ENCODE peak calls at places on chromosome 13, in five cellular contexts. O, N, Q, X and A are unnamed samples.

GRCh38 chr13:64633948-64634347 is 2596.2 kb downstream of the PCDH9 start:
- DNase-seq in X (no peak), Q (no peak), O (no peak), N (no peak), A (no peak)

GRCh38 chr13:59914556-59914955 is 249.2 kb downstream of the DIAPH3 start:
- DNase-seq in X (no peak), Q (no peak), N (no peak), O (peak), A (no peak)

GRCh38 chr13:110771194-110771593 is 57.7 kb downstream of the ING1 start:
- DNase-seq in N (no peak), Q (no peak), O (peak), X (no peak), A (peak)

GRCh38 chr13:76438050-76438449 is 448.2 kb downstream of the KCTD12 start:
- DNase-seq in Q (no peak), X (no peak), N (no peak), O (no peak), A (no peak)

GRCh38 chr13:113645329-113645728 is 12.7 kb downstream of the ATP4B start:
- DNase-seq in Q (no peak), X (peak), N (no peak), O (no peak), A (no peak)

GRCh38 chr13:40672310-40673060 is 6.0 kb upstream of the FOXO1 start:
- DNase-seq in O (peak), Q (peak), X (no peak), N (no peak), A (no peak)

GRCh38 chr13:33717775-33718174 is 100.2 kb upstream of the RFC3 start:
- DNase-seq in Q (no peak), N (no peak), X (no peak), O (no peak), A (no peak)

GRCh38 chr13:103883698-103884097 is 817.5 kb upstream of the SLC10A2 start:
- DNase-seq in X (no peak), N (no peak), Q (no peak), O (no peak), A (no peak)

GRCh38 chr13:105395041-105395440 is 1140.4 kb downstream of the EFNB2 start:
- DNase-seq in Q (no peak), O (no peak), X (no peak), N (no peak), A (no peak)

GRCh38 chr13:68009546-68009945 is 779.4 kb upstream of the PCDH9 start:
- DNase-seq in X (no peak), N (no peak), O (no peak), Q (no peak), A (no peak)

GRCh38 chr13:20230913-20231838 is 943 bp downstream of the GJB6 start:
- DNase-seq in O (no peak), N (no peak), X (no peak), Q (no peak), A (no peak)

GRCh38 chr13:70098669-70099068 is 9.0 kb upstream of the ATXN8OS start:
- DNase-seq in X (no peak), Q (no peak), O (no peak), N (no peak), A (no peak)

GRCh38 chr13:114227528-114227927 is 7.2 kb upstream of the CDC16 start:
- DNase-seq in N (no peak), X (no peak), Q (no peak), O (no peak), A (no peak)

GRCh38 chr13:41317243-41317642 is 6.2 kb downstream of the NAA16 start:
- DNase-seq in Q (no peak), N (no peak), X (no peak), O (no peak), A (no peak)

GRCh38 chr13:113861433-113862030 is 2.3 kb downstream of the GAS6 start:
- DNase-seq in X (no peak), N (no peak), Q (no peak), O (no peak), A (no peak)

GRCh38 chr13:51958217-51958547 is 53.1 kb downstream of the ATP7B start:
- DNase-seq in O (no peak), X (peak), Q (no peak), N (no peak), A (no peak)

GRCh38 chr13:88979465-88980180 is 1308.5 kb downstream of the SLITRK5 start:
- DNase-seq in X (no peak), O (no peak), N (no peak), Q (no peak), A (no peak)

GRCh38 chr13:113083402-113084061 is 22.1 kb upstream of the F7 start:
- DNase-seq in Q (no peak), X (no peak), N (no peak), O (peak), A (no peak)

GRCh38 chr13:77523386-77523785 is 12.1 kb upstream of the SCEL start:
- DNase-seq in Q (no peak), N (no peak), X (no peak), O (no peak), A (no peak)

GRCh38 chr13:114200673-114201005 is 21.6 kb downstream of the CFAP97D2 start:
- DNase-seq in X (no peak), N (no peak), Q (no peak), O (no peak), A (no peak)

GRCh38 chr13:113852536-113853517 is 11.0 kb downstream of the GAS6 start:
- DNase-seq in Q (no peak), O (no peak), X (no peak), N (peak), A (no peak)

GRCh38 chr13:97257800-97258799 is 36.0 kb downstream of the MBNL2 start:
- DNase-seq in Q (peak), N (no peak), X (peak), O (peak), A (peak)

GRCh38 chr13:48158290-48158689 is 63.4 kb upstream of the MED4 start:
- DNase-seq in Q (no peak), X (no peak), N (no peak), O (no peak), A (no peak)

GRCh38 chr13:37485766-37486165 is 112.8 kb downstream of the POSTN start:
- DNase-seq in Q (no peak), N (no peak), O (no peak), X (no peak), A (no peak)

GRCh38 chr13:107452833-107453232 is 762.5 kb downstream of the LIG4 start:
- DNase-seq in O (no peak), X (no peak), Q (no peak), N (no peak), A (no peak)

GRCh38 chr13:48449656-48450055 is 36.7 kb upstream of the LPAR6 start:
- DNase-seq in X (no peak), N (no peak), Q (peak), O (no peak), A (no peak)

GRCh38 chr13:77915676-77916075 is 3.0 kb downstream of the EDNRB start:
- DNase-seq in O (no peak), N (no peak), Q (no peak), X (no peak), A (no peak)

GRCh38 chr13:41613984-41614581 is 156.7 kb downstream of the RGCC start:
- DNase-seq in O (no peak), N (peak), Q (peak), X (peak), A (no peak)

GRCh38 chr13:46516624-46517318 is 36.2 kb upstream of the LRCH1 start:
- DNase-seq in O (no peak), Q (no peak), N (no peak), X (no peak), A (no peak)

GRCh38 chr13:60981407-60981806 is 434.2 kb downstream of the PCDH20 start:
- DNase-seq in X (no peak), N (no peak), O (no peak), Q (no peak), A (no peak)

GRCh38 chr13:65149687-65150086 is 2080.4 kb downstream of the PCDH9 start:
- DNase-seq in Q (no peak), O (no peak), N (no peak), X (no peak), A (no peak)

GRCh38 chr13:113602291-113602970 is 17.9 kb downstream of the TFDP1 start:
- DNase-seq in X (no peak), Q (no peak), O (no peak), N (peak), A (no peak)

GRCh38 chr13:90455861-90456260 is 891.6 kb upstream of the MIR17HG start:
- DNase-seq in N (no peak), X (no peak), Q (no peak), O (peak), A (no peak)

GRCh38 chr13:105848494-105848893 is 687.0 kb downstream of the EFNB2 start:
- DNase-seq in N (no peak), Q (no peak), X (no peak), O (no peak), A (no peak)

GRCh38 chr13:36981156-36981743 is 17.9 kb downstream of the ALG5 start:
- DNase-seq in O (peak), X (no peak), N (no peak), Q (peak), A (no peak)

GRCh38 chr13:49667773-49668172 is 23.5 kb downstream of the EBPL start:
- DNase-seq in X (no peak), N (no peak), Q (no peak), O (no peak), A (no peak)

GRCh38 chr13:49676581-49677298 is 14.5 kb downstream of the EBPL start:
- DNase-seq in X (no peak), Q (no peak), N (no peak), O (no peak), A (no peak)

GRCh38 chr13:49669735-49670309 is 21.5 kb downstream of the EBPL start:
- DNase-seq in O (peak), X (peak), Q (no peak), N (peak), A (peak)

GRCh38 chr13:49670828-49671227 is 20.5 kb downstream of the EBPL start:
- DNase-seq in N (no peak), X (no peak), Q (no peak), O (no peak), A (no peak)
- H3K4me3 ChIP-seq in N (no peak), X (no peak), Q (no peak), O (no peak), A (no peak)

DNA sequence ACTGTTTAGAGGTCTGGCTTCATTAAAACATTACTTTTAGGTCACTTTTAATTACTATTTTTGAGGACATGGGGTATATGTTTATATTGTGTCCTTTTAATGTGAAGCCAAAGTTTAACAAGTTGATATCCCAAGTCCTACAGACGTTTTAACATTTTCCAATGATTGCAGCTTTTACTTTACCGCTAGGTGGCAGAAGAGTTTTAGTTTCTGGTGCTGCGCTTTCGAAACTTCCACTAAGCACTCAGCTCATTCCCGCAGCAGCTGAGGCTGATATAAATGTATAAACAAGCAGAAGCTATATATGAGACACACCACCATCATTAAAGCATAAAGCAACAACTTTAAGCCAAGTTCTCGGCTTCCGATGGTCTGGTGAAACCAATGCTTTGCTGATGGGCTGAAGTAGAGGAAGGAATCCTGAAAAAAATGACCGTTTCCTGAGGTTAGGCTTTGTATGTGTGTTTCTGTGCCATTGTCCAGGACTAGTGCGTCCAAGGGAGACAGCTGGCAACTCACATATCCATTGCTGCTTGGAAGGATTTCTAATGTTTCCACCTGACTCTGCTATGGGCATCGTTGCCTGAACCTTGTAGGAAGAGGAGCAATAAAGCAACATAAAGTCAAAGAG is 753.9 kb downstream of the OLFM4 start:
- DNase-seq in N (no peak), Q (no peak), O (peak), X (no peak), A (peak)
- H3K4me3 ChIP-seq in N (no peak), Q (no peak), O (no peak), X (no peak), A (no peak)

GRCh38 chr13:79810018-79810417 is 329.1 kb downstream of the NDFIP2 start:
- DNase-seq in X (no peak), Q (no peak), N (no peak), O (no peak), A (no peak)
- H3K4me3 ChIP-seq in X (no peak), Q (no peak), N (no peak), O (no peak), A (no peak)

GRCh38 chr13:23574421-23574820 is 4.2 kb downstream of the TNFRSF19 start:
- DNase-seq in Q (no peak), X (no peak), O (no peak), N (no peak), A (no peak)
- H3K4me3 ChIP-seq in Q (no peak), X (no peak), O (no peak), N (no peak), A (no peak)

DNA sequence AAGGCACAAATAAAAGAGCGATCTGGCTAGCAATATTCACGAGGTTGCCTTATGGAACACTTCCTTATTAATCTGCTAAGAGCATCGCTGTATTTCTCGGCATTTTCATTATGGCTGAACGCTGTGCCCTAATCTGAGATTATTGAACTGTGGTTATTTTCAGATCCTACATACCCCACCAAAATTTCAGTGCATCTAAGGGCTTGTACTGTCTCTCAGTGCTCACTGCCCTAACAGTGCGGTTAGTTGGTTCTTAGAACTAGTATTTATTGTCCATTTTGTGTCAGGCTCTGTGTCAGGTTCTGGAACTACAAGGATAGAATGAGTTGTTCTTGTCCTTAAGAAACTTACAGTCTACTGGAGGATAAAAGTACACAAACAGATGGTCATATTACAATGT is 51.6 kb downstream of the FLT3 start:
- DNase-seq in O (no peak), X (no peak), N (no peak), Q (no peak), A (no peak)
- H3K4me3 ChIP-seq in O (no peak), X (no peak), N (no peak), Q (no peak), A (no peak)

DNA sequence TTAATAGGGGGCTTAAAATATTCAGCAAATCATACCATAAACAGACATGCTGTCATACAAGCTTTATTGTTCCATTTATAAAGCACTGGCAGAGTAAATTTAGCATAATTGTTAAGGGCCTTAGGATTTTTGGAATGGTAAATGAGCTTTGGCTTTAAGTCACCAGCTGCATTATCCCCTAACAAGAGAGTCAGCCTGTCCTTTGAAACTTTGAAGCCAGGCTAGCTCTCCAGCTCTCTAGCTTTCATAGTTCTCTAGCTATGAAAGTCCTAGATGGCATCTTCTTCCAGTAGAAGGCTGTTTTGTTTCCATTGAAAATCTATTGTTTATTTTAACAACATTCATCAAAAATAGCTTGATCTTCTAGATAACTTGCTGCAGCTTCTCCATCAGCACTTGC is 420.8 kb upstream of the GPC6 start:
- DNase-seq in X (no peak), O (no peak), Q (no peak), N (no peak), A (no peak)
- H3K4me3 ChIP-seq in X (no peak), O (peak), Q (no peak), N (peak), A (no peak)

GRCh38 chr13:98658131-98658530 is 81.2 kb upstream of the STK24 start:
- DNase-seq in N (no peak), O (no peak), X (no peak), Q (no peak), A (no peak)
- H3K4me3 ChIP-seq in N (no peak), O (no peak), X (no peak), Q (peak), A (no peak)

GRCh38 chr13:99972190-99972731 is 694 bp upstream of the ZIC5 start:
- DNase-seq in O (peak), N (no peak), Q (no peak), X (no peak), A (no peak)
- H3K4me3 ChIP-seq in O (peak), N (no peak), Q (no peak), X (no peak), A (no peak)

DNA sequence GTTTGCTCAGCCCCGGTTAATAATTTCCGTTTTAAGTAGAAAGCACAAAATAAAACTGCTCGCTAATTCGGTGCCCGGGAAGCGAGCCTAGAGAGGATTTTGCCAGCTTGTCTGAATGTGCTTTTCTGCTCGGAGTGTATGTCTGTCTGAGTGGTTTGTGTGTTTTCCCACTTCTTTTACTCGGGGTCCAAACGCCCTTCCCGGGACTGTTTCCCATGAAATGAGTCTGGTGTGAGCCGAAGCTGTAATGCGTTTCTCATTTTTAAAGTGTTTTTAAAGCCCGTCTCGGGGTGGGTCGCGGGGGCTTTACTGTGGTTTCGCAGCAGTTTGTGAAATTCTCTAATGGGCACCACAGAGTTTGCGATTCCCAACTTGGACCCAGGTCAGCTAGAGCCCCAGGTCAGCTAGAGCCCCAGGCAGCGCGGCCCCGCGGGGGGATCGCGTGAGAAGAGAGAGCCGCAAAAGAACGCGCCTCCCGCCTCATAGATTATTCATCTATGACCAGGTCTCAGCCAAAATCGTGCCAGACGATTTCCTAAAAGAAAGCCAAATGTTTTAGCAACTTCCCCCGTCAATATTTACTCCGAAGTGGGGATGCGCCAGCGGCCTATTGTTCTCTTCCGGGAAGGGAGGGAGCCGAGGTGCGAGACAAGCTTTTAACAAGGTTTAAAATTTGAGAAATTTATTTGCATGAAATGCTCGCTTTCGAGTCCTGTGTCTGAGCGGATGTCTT is 2.0 kb downstream of the ZIC2 start:
- DNase-seq in O (no peak), Q (no peak), X (no peak), N (no peak), A (no peak)
- H3K4me3 ChIP-seq in O (peak), Q (no peak), X (no peak), N (no peak), A (no peak)